ENCODE peak calls at places on chromosomes 11 and 22, in nine cellular contexts. X, A, L, U, N, M, H, K and R are unnamed samples.

GRCh38 chr22:28034760-28035401 is 115.8 kb upstream of the PITPNB start:
- DNase-seq in U (peak), K (no peak), H (peak), X (no peak), M (peak), A (peak), N (peak), L (no peak), R (no peak)

GRCh38 chr22:35509451-35509850 is 31.2 kb upstream of the RASD2 start:
- DNase-seq in M (no peak), N (no peak), K (no peak), L (no peak), U (no peak), H (no peak), X (no peak), A (no peak), R (no peak)

GRCh38 chr22:46735747-46736608 is 2.1 kb downstream of the CERK start:
- DNase-seq in M (peak), K (no peak), X (no peak), U (no peak), A (no peak), H (no peak), N (no peak), L (no peak), R (no peak)

GRCh38 chr11:113994077-113994954 is 19.4 kb downstream of the HTR3A start:
- DNase-seq in M (no peak), A (no peak), L (no peak), K (no peak), U (no peak), H (no peak), N (peak), X (no peak), R (no peak)

GRCh38 chr22:24830205-24830979 is 24.4 kb downstream of the SGSM1 start:
- DNase-seq in L (no peak), M (no peak), N (no peak), H (no peak), K (no peak), X (no peak), A (peak), U (no peak), R (no peak)

GRCh38 chr11:94048310-94048709 is 27.2 kb downstream of the HEPHL1 start:
- DNase-seq in A (no peak), X (no peak), N (no peak), H (no peak), U (no peak), L (no peak), K (no peak), M (no peak), R (no peak)

GRCh38 chr11:47326198-47326597 is 26.3 kb downstream of the MYBPC3 start:
- DNase-seq in L (peak), M (no peak), U (no peak), A (no peak), K (no peak), X (no peak), N (no peak), H (no peak), R (no peak)

GRCh38 chr11:85889676-85890579 is 34.7 kb downstream of the CCDC83 start:
- DNase-seq in A (no peak), X (peak), L (no peak), M (peak), H (peak), K (peak), N (peak), U (no peak), R (peak)

GRCh38 chr11:12657981-12658380 is 16.2 kb upstream of the TEAD1 start:
- DNase-seq in L (no peak), U (no peak), A (no peak), K (no peak), M (no peak), N (no peak), H (no peak), X (no peak), R (no peak)

GRCh38 chr11:95498731-95499396 is 267.9 kb upstream of the SESN3 start:
- DNase-seq in H (no peak), N (no peak), L (no peak), U (no peak), X (peak), M (peak), K (no peak), A (no peak), R (no peak)

GRCh38 chr11:10731064-10731680 is 19.9 kb upstream of the CTR9 start:
- DNase-seq in H (no peak), X (no peak), N (no peak), K (no peak), L (no peak), M (peak), A (no peak), U (no peak), R (no peak)

GRCh38 chr11:108914981-108915380 is 250.1 kb downstream of the DDX10 start:
- DNase-seq in L (no peak), H (no peak), K (no peak), U (no peak), X (no peak), N (no peak), A (no peak), M (no peak), R (no peak)

GRCh38 chr11:92340839-92341238 is 116.2 kb downstream of the FAT3 start:
- DNase-seq in M (no peak), A (no peak), H (no peak), N (peak), U (no peak), X (peak), K (no peak), L (no peak), R (no peak)

GRCh38 chr11:45031912-45032519 is 81.3 kb upstream of the TP53I11 start:
- DNase-seq in A (no peak), X (no peak), H (no peak), U (no peak), K (no peak), L (no peak), N (no peak), M (no peak), R (no peak)

GRCh38 chr11:105611837-105612480 is 2.1 kb downstream of the GRIA4 start:
- DNase-seq in H (no peak), U (no peak), M (no peak), K (no peak), X (no peak), L (no peak), N (no peak), A (no peak), R (no peak)

GRCh38 chr22:44621401-44622146 is 80.4 kb upstream of the PRR5 start:
- DNase-seq in K (no peak), L (no peak), A (no peak), H (no peak), U (no peak), M (no peak), X (no peak), N (no peak), R (no peak)

GRCh38 chr22:27433585-27434190 is 367.9 kb downstream of the MN1 start:
- DNase-seq in K (no peak), X (no peak), L (no peak), M (peak), A (no peak), H (no peak), N (no peak), U (no peak), R (no peak)

GRCh38 chr11:94504689-94505293 is 7.5 kb upstream of the C11orf97 start:
- DNase-seq in X (peak), A (no peak), L (no peak), M (peak), H (peak), N (peak), K (no peak), U (no peak), R (no peak)

GRCh38 chr22:23743303-23743705 is 7.6 kb downstream of the ZNF70 start:
- DNase-seq in M (no peak), U (no peak), H (no peak), A (no peak), X (no peak), L (no peak), N (no peak), K (no peak), R (no peak)

GRCh38 chr11:9840460-9841004 is 176.7 kb downstream of the SWAP70 start:
- DNase-seq in H (no peak), K (no peak), A (no peak), L (no peak), M (no peak), X (no peak), N (no peak), U (no peak), R (no peak)

GRCh38 chr11:7143908-7144307 is 55.1 kb downstream of the RBMXL2 start:
- DNase-seq in H (no peak), U (no peak), X (peak), M (no peak), K (no peak), N (peak), A (no peak), L (no peak), R (no peak)

GRCh38 chr22:31229402-31230140 is 17.5 kb downstream of the LIMK2 start:
- DNase-seq in N (peak), L (no peak), A (no peak), H (no peak), U (peak), X (no peak), M (peak), K (no peak), R (no peak)

GRCh38 chr22:37588540-37589215 is 8.8 kb upstream of the LGALS2 start:
- DNase-seq in U (no peak), K (no peak), L (no peak), N (no peak), X (no peak), H (no peak), A (no peak), M (no peak), R (no peak)

DNA sequence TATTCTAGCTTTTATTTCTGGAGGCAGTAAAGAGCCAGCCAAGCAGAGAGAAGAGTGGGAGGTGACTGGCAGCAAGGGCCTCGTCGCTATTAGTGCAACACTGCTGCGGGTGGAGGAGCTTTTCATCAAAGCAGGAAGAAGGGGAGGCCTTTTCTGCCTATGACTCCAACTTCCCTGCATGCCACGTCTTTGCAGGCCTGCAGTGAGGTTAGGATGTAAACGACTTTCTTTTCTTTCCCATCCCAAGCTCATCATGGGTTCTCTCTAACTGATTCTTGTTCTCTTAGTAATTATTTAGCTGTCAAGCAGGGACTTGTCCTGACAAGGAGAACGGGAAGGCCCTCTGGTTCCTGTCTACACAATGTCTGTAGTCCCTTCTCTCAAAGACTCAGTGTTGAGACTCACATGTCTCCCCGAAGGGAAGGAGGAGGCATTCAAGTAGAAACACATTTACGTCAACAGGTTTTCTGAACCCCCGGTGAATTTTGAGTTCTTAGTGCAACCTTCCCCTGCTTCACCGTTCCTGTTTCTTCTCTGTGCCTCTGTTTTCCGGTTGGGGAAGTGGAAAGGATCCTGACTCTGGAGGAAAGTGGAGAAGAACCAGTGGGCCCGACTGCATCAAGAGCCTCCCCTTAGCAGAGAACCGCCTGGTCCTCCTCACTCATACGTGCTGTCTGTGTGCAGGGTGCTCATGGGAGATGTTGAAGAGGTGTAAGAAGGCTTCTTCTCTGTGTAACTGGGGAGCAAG is 56.9 kb downstream of the PACS1 start:
- DNase-seq in U (peak), L (peak), N (peak), M (peak), X (no peak), H (peak), K (peak), A (peak), R (no peak)
- TF ChIP-seq CTCF in U (no peak), L (no peak), N (no peak), M (no peak), X (no peak), H (no peak), K (no peak), A (no peak), R (no peak)

GRCh38 chr11:66639066-66639813 is 737 bp downstream of the RBM4 start:
- DNase-seq in L (no peak), N (peak), K (no peak), X (peak), H (no peak), A (no peak), U (no peak), M (peak), R (no peak)
- H3K4me3 ChIP-seq in L (peak), N (peak), K (peak), X (peak), H (peak), A (peak), U (peak), M (peak), R (peak)

GRCh38 chr11:17986711-17987220 is 26.1 kb downstream of the SERGEF start:
- DNase-seq in N (no peak), X (no peak), H (no peak), K (no peak), A (no peak), M (no peak), L (no peak), U (no peak), R (no peak)
- TF ChIP-seq CTCF in N (peak), X (no peak), H (peak), K (peak), A (no peak), M (no peak), L (no peak), U (no peak), R (peak)

GRCh38 chr11:33172996-33173395 is 11.7 kb upstream of the CSTF3 start:
- DNase-seq in U (no peak), A (no peak), L (no peak), K (no peak), H (peak), X (no peak), M (no peak), N (no peak), R (no peak)

GRCh38 chr11:33178443-33179154 is 17.3 kb upstream of the CSTF3 start:
- DNase-seq in L (no peak), U (no peak), X (no peak), N (no peak), H (no peak), M (peak), K (no peak), A (no peak), R (no peak)

GRCh38 chr11:33182246-33182878 is 21.1 kb upstream of the CSTF3 start:
- DNase-seq in U (no peak), H (no peak), L (no peak), X (no peak), M (no peak), N (no peak), K (no peak), A (no peak), R (no peak)

GRCh38 chr11:33179431-33179830 is 18.2 kb upstream of the CSTF3 start:
- DNase-seq in X (no peak), N (no peak), L (no peak), M (peak), K (no peak), U (no peak), H (no peak), A (no peak), R (no peak)

DNA sequence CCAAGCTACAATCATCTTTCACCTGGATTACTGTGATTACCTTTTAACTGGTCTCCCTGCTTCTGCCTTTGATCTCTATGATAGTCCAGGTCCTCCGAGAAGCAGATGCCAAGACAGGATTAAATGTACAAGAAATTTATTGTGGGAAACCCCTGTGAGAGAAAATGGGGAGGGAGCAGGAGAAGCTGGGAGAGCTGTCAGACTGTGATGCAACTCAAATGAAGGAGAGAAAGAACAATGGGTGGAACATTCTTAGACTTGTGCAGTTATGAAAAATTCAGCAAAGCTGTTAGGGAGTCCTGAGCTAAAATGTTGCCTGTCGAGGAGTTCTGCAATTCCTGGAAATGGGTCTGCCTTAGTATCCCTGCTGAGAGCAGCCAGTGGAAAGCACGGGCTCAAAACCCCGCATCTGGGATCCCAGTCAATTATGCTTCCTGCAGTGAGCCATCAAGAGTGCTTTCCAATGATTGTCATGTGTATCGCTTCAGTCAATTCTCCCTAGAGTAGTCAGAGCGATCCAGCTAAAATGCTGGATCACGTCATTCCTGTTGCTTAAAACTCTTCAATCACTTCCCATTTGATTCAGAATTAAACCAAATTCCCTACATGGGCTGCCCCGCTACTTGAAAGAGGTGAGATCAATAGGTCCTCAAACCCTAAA is 16.5 kb upstream of the CSTF3 start:
- DNase-seq in M (no peak), X (no peak), H (no peak), A (no peak), N (no peak), U (no peak), K (no peak), L (no peak), R (no peak)
- H3K4me3 ChIP-seq in M (no peak), X (no peak), H (no peak), A (no peak), N (no peak), U (no peak), K (no peak), L (no peak), R (no peak)

GRCh38 chr11:19345848-19346681 is 105.3 kb upstream of the E2F8 start:
- DNase-seq in U (no peak), K (no peak), A (no peak), N (peak), H (peak), X (peak), L (no peak), M (no peak), R (no peak)
- TF ChIP-seq CTCF in U (no peak), K (no peak), A (no peak), N (no peak), H (no peak), X (no peak), L (peak), M (peak), R (no peak)

GRCh38 chr11:27719575-27719925 is 19.3 kb upstream of the BDNF start:
- DNase-seq in A (no peak), U (no peak), H (no peak), L (no peak), K (no peak), N (no peak), M (no peak), X (no peak), R (no peak)

GRCh38 chr11:27718853-27719574 is 18.8 kb upstream of the BDNF start:
- DNase-seq in X (peak), M (peak), H (peak), K (no peak), A (peak), N (peak), U (no peak), L (no peak), R (no peak)

GRCh38 chr11:27721505-27722116 is 21.4 kb upstream of the BDNF start:
- DNase-seq in X (no peak), H (no peak), A (no peak), N (no peak), M (no peak), L (no peak), K (no peak), U (no peak), R (no peak)

GRCh38 chr11:27722117-27722844 is 22.0 kb upstream of the BDNF start:
- DNase-seq in X (no peak), N (peak), L (no peak), A (no peak), K (no peak), H (no peak), U (no peak), M (peak), R (no peak)

DNA sequence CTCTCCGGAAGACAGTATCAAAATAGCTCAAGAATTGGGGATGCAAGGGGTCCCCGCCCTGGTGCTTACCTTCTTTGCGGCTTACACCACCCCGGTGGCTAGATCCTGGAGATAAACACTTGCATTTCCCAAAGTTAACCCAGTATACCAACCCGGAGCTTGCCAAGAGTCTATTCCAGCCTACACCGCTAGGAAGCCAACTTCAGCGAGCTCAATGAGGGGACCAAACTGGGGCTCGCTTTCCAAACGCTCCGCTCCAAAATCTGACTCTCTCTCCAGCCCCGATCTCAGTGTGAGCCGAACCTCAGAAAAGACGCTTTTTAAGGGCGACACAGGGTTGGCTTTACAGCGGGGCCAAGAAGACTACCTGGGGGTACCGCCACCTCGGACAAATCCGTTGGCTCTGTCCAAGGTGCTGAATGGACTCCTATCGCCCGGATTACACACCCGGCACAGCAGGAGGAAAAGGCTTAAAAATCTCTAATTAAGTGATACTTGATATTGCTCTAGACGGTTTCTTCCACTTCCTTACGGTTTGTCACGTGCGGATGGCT is 20.1 kb upstream of the BDNF start:
- DNase-seq in L (no peak), M (peak), X (peak), K (no peak), U (no peak), N (peak), A (no peak), H (no peak), R (no peak)
- H3K4me3 ChIP-seq in L (no peak), M (no peak), X (peak), K (no peak), U (no peak), N (no peak), A (no peak), H (no peak), R (no peak)

DNA sequence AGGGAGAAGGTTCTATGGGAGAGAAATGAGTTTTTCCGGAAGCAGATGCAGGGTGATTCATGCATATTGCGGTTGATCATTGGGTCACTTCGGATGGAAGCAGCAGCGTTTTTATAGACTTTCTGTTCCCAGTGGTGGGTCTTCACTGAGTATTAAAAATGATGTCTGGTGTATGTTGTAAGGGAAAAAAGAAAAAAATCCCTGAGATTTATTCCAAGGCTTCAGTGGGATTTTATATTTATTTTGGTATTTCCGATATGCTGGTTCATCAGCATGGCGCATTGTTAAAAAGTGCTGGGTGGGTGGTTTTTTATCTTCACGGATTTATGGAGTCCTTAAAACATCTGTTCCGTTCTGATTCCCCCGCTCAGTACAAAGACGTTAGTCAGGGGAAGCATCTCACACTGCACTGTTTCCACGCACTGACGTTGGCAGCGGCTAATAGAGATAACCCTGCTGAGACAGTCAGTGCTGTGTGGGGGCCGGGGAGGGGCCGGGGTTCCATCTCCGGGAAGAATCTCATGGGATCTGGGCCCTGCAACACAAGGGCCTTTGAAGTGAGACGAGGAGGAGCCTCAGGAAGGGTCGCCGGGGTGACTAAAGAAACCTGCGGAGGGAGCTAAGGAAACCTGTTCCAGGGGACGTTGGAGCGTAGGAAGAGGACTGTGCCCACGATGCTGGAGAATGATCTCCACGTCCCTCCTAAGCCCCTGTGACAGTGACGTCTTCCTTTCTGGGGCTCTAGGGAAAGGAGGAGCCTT is 390.0 kb downstream of the NTM start:
- DNase-seq in L (no peak), X (no peak), H (peak), K (no peak), A (no peak), U (no peak), N (peak), M (peak), R (no peak)
- TF ChIP-seq CTCF in L (no peak), X (no peak), H (peak), K (no peak), A (no peak), U (no peak), N (no peak), M (no peak), R (no peak)